ENCODE peak calls at places on chromosomes 1 and 21, in seven cellular contexts. One of them, this sample, is unnamed.

GRCh38 chr1:11886986-11887665 is 28.4 kb upstream of the NPPB start:
- DNase-seq in HCEC 1CT: no peak
- DNase-seq in OCI-M1: no peak
- DNase-seq in EL: no peak
- DNase-seq in kidney tubule cell: no peak
- DNase-seq in fibroblast of mammary gland: no peak
- DNase-seq in NCI-H1417 treated with DMSO at 0.1 percent for 48 hours: no peak
- DNase-seq in this sample: no peak

GRCh38 chr1:13512472-13512871 is 1.3 kb downstream of the LRRC38 start:
- DNase-seq in HCEC 1CT: no peak
- DNase-seq in OCI-M1: no peak
- DNase-seq in EL: no peak
- DNase-seq in kidney tubule cell: no peak
- DNase-seq in fibroblast of mammary gland: no peak
- DNase-seq in NCI-H1417 treated with DMSO at 0.1 percent for 48 hours: no peak
- DNase-seq in this sample: no peak

GRCh38 chr1:237091691-237092090 is 49.7 kb downstream of the RYR2 start:
- DNase-seq in HCEC 1CT: no peak
- DNase-seq in OCI-M1: no peak
- DNase-seq in EL: no peak
- DNase-seq in kidney tubule cell: no peak
- DNase-seq in fibroblast of mammary gland: no peak
- DNase-seq in NCI-H1417 treated with DMSO at 0.1 percent for 48 hours: no peak
- DNase-seq in this sample: no peak

GRCh38 chr1:214318356-214318755 is 37.4 kb downstream of the SMYD2 start:
- DNase-seq in HCEC 1CT: no peak
- DNase-seq in OCI-M1: no peak
- DNase-seq in EL: peak
- DNase-seq in kidney tubule cell: peak
- DNase-seq in fibroblast of mammary gland: peak
- DNase-seq in NCI-H1417 treated with DMSO at 0.1 percent for 48 hours: no peak
- DNase-seq in this sample: no peak

GRCh38 chr1:26410706-26411623 is at the start of gene LIN28A:
- DNase-seq in HCEC 1CT: no peak
- DNase-seq in OCI-M1: no peak
- DNase-seq in EL: no peak
- DNase-seq in kidney tubule cell: no peak
- DNase-seq in fibroblast of mammary gland: no peak
- DNase-seq in NCI-H1417 treated with DMSO at 0.1 percent for 48 hours: no peak
- DNase-seq in this sample: no peak

GRCh38 chr1:22665752-22666151 is 12.7 kb downstream of the C1QB start:
- DNase-seq in HCEC 1CT: no peak
- DNase-seq in OCI-M1: no peak
- DNase-seq in EL: peak
- DNase-seq in kidney tubule cell: peak
- DNase-seq in fibroblast of mammary gland: peak
- DNase-seq in NCI-H1417 treated with DMSO at 0.1 percent for 48 hours: no peak
- DNase-seq in this sample: peak

GRCh38 chr1:81809808-81810207 is 9.1 kb downstream of the ADGRL2 start:
- DNase-seq in HCEC 1CT: no peak
- DNase-seq in OCI-M1: no peak
- DNase-seq in EL: no peak
- DNase-seq in kidney tubule cell: no peak
- DNase-seq in fibroblast of mammary gland: no peak
- DNase-seq in NCI-H1417 treated with DMSO at 0.1 percent for 48 hours: no peak
- DNase-seq in this sample: no peak

GRCh38 chr1:119139393-119139792 is 1.1 kb downstream of the WARS2 start:
- DNase-seq in HCEC 1CT: no peak
- DNase-seq in OCI-M1: no peak
- DNase-seq in EL: no peak
- DNase-seq in kidney tubule cell: no peak
- DNase-seq in fibroblast of mammary gland: no peak
- DNase-seq in NCI-H1417 treated with DMSO at 0.1 percent for 48 hours: no peak
- DNase-seq in this sample: no peak

GRCh38 chr1:227947425-227947677 is 381 bp downstream of the WNT9A start:
- DNase-seq in HCEC 1CT: no peak
- DNase-seq in OCI-M1: no peak
- DNase-seq in EL: no peak
- DNase-seq in kidney tubule cell: no peak
- DNase-seq in fibroblast of mammary gland: peak
- DNase-seq in NCI-H1417 treated with DMSO at 0.1 percent for 48 hours: no peak
- DNase-seq in this sample: no peak

GRCh38 chr1:116376734-116377096 is 3.7 kb downstream of the ATP1A1 start:
- DNase-seq in HCEC 1CT: peak
- DNase-seq in OCI-M1: no peak
- DNase-seq in EL: no peak
- DNase-seq in kidney tubule cell: no peak
- DNase-seq in fibroblast of mammary gland: no peak
- DNase-seq in NCI-H1417 treated with DMSO at 0.1 percent for 48 hours: no peak
- DNase-seq in this sample: no peak

GRCh38 chr1:28369518-28370219 is at the start of gene PHACTR4:
- DNase-seq in HCEC 1CT: peak
- DNase-seq in OCI-M1: peak
- DNase-seq in EL: peak
- DNase-seq in kidney tubule cell: peak
- DNase-seq in fibroblast of mammary gland: peak
- DNase-seq in NCI-H1417 treated with DMSO at 0.1 percent for 48 hours: peak
- DNase-seq in this sample: peak

GRCh38 chr1:16017461-16018303 is at the start of gene HSPB7:
- DNase-seq in HCEC 1CT: no peak
- DNase-seq in OCI-M1: no peak
- DNase-seq in EL: peak
- DNase-seq in kidney tubule cell: peak
- DNase-seq in fibroblast of mammary gland: peak
- DNase-seq in NCI-H1417 treated with DMSO at 0.1 percent for 48 hours: no peak
- DNase-seq in this sample: peak

GRCh38 chr21:46065215-46065992 is 32.5 kb upstream of the COL6A2 start:
- DNase-seq in HCEC 1CT: peak
- DNase-seq in OCI-M1: no peak
- DNase-seq in EL: peak
- DNase-seq in kidney tubule cell: peak
- DNase-seq in fibroblast of mammary gland: peak
- DNase-seq in NCI-H1417 treated with DMSO at 0.1 percent for 48 hours: no peak
- DNase-seq in this sample: peak

GRCh38 chr1:100708476-100709062 is 11.0 kb upstream of the VCAM1 start:
- DNase-seq in HCEC 1CT: no peak
- DNase-seq in OCI-M1: no peak
- DNase-seq in EL: peak
- DNase-seq in kidney tubule cell: no peak
- DNase-seq in fibroblast of mammary gland: no peak
- DNase-seq in NCI-H1417 treated with DMSO at 0.1 percent for 48 hours: no peak
- DNase-seq in this sample: peak

GRCh38 chr21:26449161-26449560 is 123.9 kb downstream of the CYYR1 start:
- DNase-seq in HCEC 1CT: peak
- DNase-seq in OCI-M1: no peak
- DNase-seq in EL: peak
- DNase-seq in kidney tubule cell: no peak
- DNase-seq in fibroblast of mammary gland: peak
- DNase-seq in NCI-H1417 treated with DMSO at 0.1 percent for 48 hours: no peak
- DNase-seq in this sample: peak

GRCh38 chr21:41521489-41522027 is 13.6 kb upstream of the TMPRSS2 start:
- DNase-seq in HCEC 1CT: no peak
- DNase-seq in OCI-M1: no peak
- DNase-seq in EL: no peak
- DNase-seq in kidney tubule cell: no peak
- DNase-seq in fibroblast of mammary gland: no peak
- DNase-seq in NCI-H1417 treated with DMSO at 0.1 percent for 48 hours: no peak
- DNase-seq in this sample: no peak

GRCh38 chr1:198467907-198468306 is 72.6 kb downstream of the ATP6V1G3 start:
- DNase-seq in HCEC 1CT: no peak
- DNase-seq in OCI-M1: no peak
- DNase-seq in EL: peak
- DNase-seq in kidney tubule cell: no peak
- DNase-seq in fibroblast of mammary gland: no peak
- DNase-seq in NCI-H1417 treated with DMSO at 0.1 percent for 48 hours: no peak
- DNase-seq in this sample: no peak

GRCh38 chr1:225710804-225711203 is 57.9 kb upstream of the ENAH start:
- DNase-seq in HCEC 1CT: peak
- DNase-seq in OCI-M1: no peak
- DNase-seq in EL: peak
- DNase-seq in kidney tubule cell: peak
- DNase-seq in fibroblast of mammary gland: peak
- DNase-seq in NCI-H1417 treated with DMSO at 0.1 percent for 48 hours: no peak
- DNase-seq in this sample: no peak

GRCh38 chr21:38820471-38821239 is 14.9 kb downstream of the ETS2 start:
- DNase-seq in HCEC 1CT: no peak
- DNase-seq in OCI-M1: no peak
- DNase-seq in EL: no peak
- DNase-seq in kidney tubule cell: no peak
- DNase-seq in fibroblast of mammary gland: no peak
- DNase-seq in NCI-H1417 treated with DMSO at 0.1 percent for 48 hours: no peak
- DNase-seq in this sample: no peak

GRCh38 chr1:116345830-116346229 is 27.2 kb upstream of the ATP1A1 start:
- DNase-seq in HCEC 1CT: no peak
- DNase-seq in OCI-M1: no peak
- DNase-seq in EL: no peak
- DNase-seq in kidney tubule cell: no peak
- DNase-seq in fibroblast of mammary gland: no peak
- DNase-seq in NCI-H1417 treated with DMSO at 0.1 percent for 48 hours: peak
- DNase-seq in this sample: no peak

GRCh38 chr1:178530037-178530402 is 17.1 kb downstream of the TEX35 start:
- DNase-seq in HCEC 1CT: peak
- DNase-seq in OCI-M1: no peak
- DNase-seq in EL: peak
- DNase-seq in kidney tubule cell: peak
- DNase-seq in fibroblast of mammary gland: peak
- DNase-seq in NCI-H1417 treated with DMSO at 0.1 percent for 48 hours: no peak
- DNase-seq in this sample: peak

GRCh38 chr1:12478612-12478985 is 139.4 kb downstream of the DHRS3 start:
- DNase-seq in HCEC 1CT: no peak
- DNase-seq in OCI-M1: no peak
- DNase-seq in EL: no peak
- DNase-seq in kidney tubule cell: no peak
- DNase-seq in fibroblast of mammary gland: no peak
- DNase-seq in NCI-H1417 treated with DMSO at 0.1 percent for 48 hours: no peak
- DNase-seq in this sample: no peak

GRCh38 chr1:198290089-198290683 is 133.4 kb downstream of the NEK7 start:
- DNase-seq in HCEC 1CT: no peak
- DNase-seq in OCI-M1: no peak
- DNase-seq in EL: no peak
- DNase-seq in kidney tubule cell: no peak
- DNase-seq in fibroblast of mammary gland: no peak
- DNase-seq in NCI-H1417 treated with DMSO at 0.1 percent for 48 hours: no peak
- DNase-seq in this sample: no peak